ENCODE peak calls at places on chromosomes 2 and 18, in seven cellular contexts. One of them, this sample, is unnamed.

GRCh38 chr2:217553689-217554088 is 449.1 kb downstream of the TNS1 start:
- DNase-seq in CD4-positive, alpha-beta T cell: no peak
- DNase-seq in endothelial cell: no peak
- DNase-seq in GM10248: no peak
- DNase-seq in T-helper 9 cell: no peak
- DNase-seq in cardiac septum: no peak
- DNase-seq in mesenteric fat pad: no peak
- DNase-seq in this sample: no peak

GRCh38 chr2:19710230-19710629 is 191.6 kb downstream of the TTC32 start:
- DNase-seq in cardiac septum: no peak
- DNase-seq in GM10248: no peak
- DNase-seq in CD4-positive, alpha-beta T cell: no peak
- DNase-seq in endothelial cell: no peak
- DNase-seq in mesenteric fat pad: no peak
- DNase-seq in T-helper 9 cell: no peak
- DNase-seq in this sample: no peak

GRCh38 chr2:25460261-25460905 is 118.7 kb upstream of the DNMT3A start:
- DNase-seq in mesenteric fat pad: no peak
- DNase-seq in CD4-positive, alpha-beta T cell: no peak
- DNase-seq in T-helper 9 cell: no peak
- DNase-seq in GM10248: no peak
- DNase-seq in endothelial cell: no peak
- DNase-seq in cardiac septum: no peak
- DNase-seq in this sample: no peak

GRCh38 chr18:2780750-2781149 is 66.1 kb upstream of the EMILIN2 start:
- DNase-seq in T-helper 9 cell: no peak
- DNase-seq in cardiac septum: no peak
- DNase-seq in mesenteric fat pad: no peak
- DNase-seq in CD4-positive, alpha-beta T cell: no peak
- DNase-seq in GM10248: no peak
- DNase-seq in endothelial cell: no peak
- DNase-seq in this sample: no peak

GRCh38 chr2:151162185-151162584 is 99.5 kb downstream of the RBM43 start:
- DNase-seq in CD4-positive, alpha-beta T cell: no peak
- DNase-seq in mesenteric fat pad: no peak
- DNase-seq in T-helper 9 cell: no peak
- DNase-seq in endothelial cell: no peak
- DNase-seq in cardiac septum: no peak
- DNase-seq in GM10248: no peak
- DNase-seq in this sample: no peak

GRCh38 chr18:74453642-74454198 is 3.4 kb downstream of the DIPK1C start:
- DNase-seq in GM10248: no peak
- DNase-seq in cardiac septum: no peak
- DNase-seq in T-helper 9 cell: no peak
- DNase-seq in endothelial cell: no peak
- DNase-seq in CD4-positive, alpha-beta T cell: no peak
- DNase-seq in mesenteric fat pad: no peak
- DNase-seq in this sample: no peak

GRCh38 chr2:177909962-177910361 is 162.6 kb downstream of the PDE11A start:
- DNase-seq in mesenteric fat pad: no peak
- DNase-seq in endothelial cell: no peak
- DNase-seq in cardiac septum: no peak
- DNase-seq in CD4-positive, alpha-beta T cell: no peak
- DNase-seq in T-helper 9 cell: no peak
- DNase-seq in GM10248: no peak
- DNase-seq in this sample: no peak

GRCh38 chr18:33960393-33960792 is 264.3 kb downstream of the NOL4 start:
- DNase-seq in cardiac septum: no peak
- DNase-seq in endothelial cell: no peak
- DNase-seq in T-helper 9 cell: no peak
- DNase-seq in GM10248: no peak
- DNase-seq in mesenteric fat pad: no peak
- DNase-seq in CD4-positive, alpha-beta T cell: no peak
- DNase-seq in this sample: no peak

GRCh38 chr2:129888896-129889295 is 90.6 kb upstream of the RAB6C start:
- DNase-seq in mesenteric fat pad: no peak
- DNase-seq in T-helper 9 cell: no peak
- DNase-seq in CD4-positive, alpha-beta T cell: no peak
- DNase-seq in cardiac septum: no peak
- DNase-seq in GM10248: no peak
- DNase-seq in endothelial cell: no peak
- DNase-seq in this sample: no peak

This sample was measured in GM20000.